ENCODE peak calls at places on chromosomes 7 and 10, in six cellular contexts. F, O, R, G, Y and B are unnamed samples.

GRCh38 chr7:152711444-152711944 is 35.6 kb upstream of the XRCC2 start:
- DNase-seq in R (no peak), O (no peak), Y (no peak), F (no peak), G (no peak), B (no peak)

GRCh38 chr10:72173267-72173634 is 42.6 kb upstream of the ANAPC16 start:
- DNase-seq in G (no peak), F (no peak), O (no peak), Y (no peak), R (no peak), B (no peak)

GRCh38 chr7:122038904-122039303 is 105.1 kb downstream of the AASS start:
- DNase-seq in Y (no peak), O (no peak), F (no peak), R (peak; percentile 3), G (no peak), B (no peak)

GRCh38 chr7:40827217-40828085 is 692.6 kb downstream of the SUGCT start:
- DNase-seq in G (no peak), R (peak; percentile 34), O (no peak), F (no peak), Y (no peak), B (no peak)

GRCh38 chr10:21432266-21432665 is 93.2 kb downstream of the SKIDA1 start:
- DNase-seq in F (no peak), Y (no peak), G (no peak), O (no peak), R (no peak), B (no peak)

GRCh38 chr7:36312064-36312914 is 77.4 kb upstream of the ANLN start:
- DNase-seq in G (peak; percentile 24), R (no peak), F (peak; percentile 36), Y (peak; percentile 20), O (no peak), B (no peak)

GRCh38 chr10:119517235-119518141 is 25.0 kb downstream of the RGS10 start:
- DNase-seq in G (peak; percentile 60), O (no peak), F (no peak), Y (peak; percentile 86), R (no peak), B (peak; percentile 58)

GRCh38 chr10:12389154-12389734 is 39.9 kb downstream of the CAMK1D start:
- DNase-seq in G (no peak), F (no peak), Y (no peak), O (no peak), R (no peak), B (peak; percentile 14)